ENCODE peak calls at places on chromosomes 16 and 17, in seven cellular contexts. One of them, this sample, is unnamed. For H3K4me1, the result is how much of the 10 kb centered on the place peaks cover.

GRCh38 chr16:69064789-69065313 is 40.6 kb upstream of the HAS3 start:
- DNase-seq in H1: no peak
- DNase-seq in HCT116: no peak
- DNase-seq in endothelial cell of umbilical vein: no peak
- DNase-seq in GM23338: peak
- DNase-seq in vagina: no peak
- DNase-seq in breast epithelium: no peak
- DNase-seq in this sample: no peak

GRCh38 chr16:50570808-50571598 is 22.8 kb downstream of the NKD1 start:
- DNase-seq in H1: no peak
- DNase-seq in HCT116: no peak
- DNase-seq in endothelial cell of umbilical vein: no peak
- DNase-seq in GM23338: no peak
- DNase-seq in vagina: no peak
- DNase-seq in breast epithelium: no peak
- DNase-seq in this sample: no peak

GRCh38 chr16:56919099-56919800 is 12.7 kb upstream of the HERPUD1 start:
- DNase-seq in H1: no peak
- DNase-seq in HCT116: no peak
- DNase-seq in endothelial cell of umbilical vein: no peak
- DNase-seq in GM23338: no peak
- DNase-seq in vagina: no peak
- DNase-seq in breast epithelium: peak
- DNase-seq in this sample: no peak

GRCh38 chr16:22206847-22207714 is 1.0 kb downstream of the EEF2K start:
- DNase-seq in H1: no peak
- DNase-seq in HCT116: no peak
- DNase-seq in endothelial cell of umbilical vein: peak
- DNase-seq in GM23338: peak
- DNase-seq in vagina: no peak
- DNase-seq in breast epithelium: peak
- DNase-seq in this sample: peak

GRCh38 chr16:85661131-85662035 is 27.4 kb downstream of the GINS2 start:
- DNase-seq in H1: no peak
- DNase-seq in HCT116: no peak
- DNase-seq in endothelial cell of umbilical vein: no peak
- DNase-seq in GM23338: no peak
- DNase-seq in vagina: no peak
- DNase-seq in breast epithelium: peak
- DNase-seq in this sample: no peak

GRCh38 chr16:81600275-81600674 is 155.7 kb downstream of the CMIP start:
- DNase-seq in H1: no peak
- DNase-seq in HCT116: no peak
- DNase-seq in endothelial cell of umbilical vein: peak
- DNase-seq in GM23338: no peak
- DNase-seq in vagina: no peak
- DNase-seq in breast epithelium: no peak
- DNase-seq in this sample: no peak

GRCh38 chr17:20043034-20043433 is 33.9 kb downstream of the SPECC1 start:
- DNase-seq in H1: no peak
- DNase-seq in HCT116: no peak
- DNase-seq in endothelial cell of umbilical vein: no peak
- DNase-seq in GM23338: no peak
- DNase-seq in vagina: no peak
- DNase-seq in breast epithelium: no peak
- DNase-seq in this sample: no peak

GRCh38 chr16:79740153-79740720 is 139.7 kb upstream of the MAF start:
- DNase-seq in H1: no peak
- DNase-seq in HCT116: no peak
- DNase-seq in endothelial cell of umbilical vein: no peak
- DNase-seq in GM23338: no peak
- DNase-seq in vagina: no peak
- DNase-seq in breast epithelium: no peak
- DNase-seq in this sample: no peak

GRCh38 chr16:13438064-13438463 is 481.9 kb upstream of the ERCC4 start:
- DNase-seq in H1: no peak
- DNase-seq in HCT116: no peak
- DNase-seq in endothelial cell of umbilical vein: no peak
- DNase-seq in GM23338: no peak
- DNase-seq in vagina: no peak
- DNase-seq in breast epithelium: no peak
- DNase-seq in this sample: no peak

GRCh38 chr17:65987988-65988387 is 203.9 kb downstream of the CEP112 start:
- DNase-seq in H1: no peak
- DNase-seq in HCT116: peak
- DNase-seq in endothelial cell of umbilical vein: peak
- DNase-seq in GM23338: peak
- DNase-seq in vagina: no peak
- DNase-seq in breast epithelium: no peak
- DNase-seq in this sample: no peak

GRCh38 chr17:69159418-69159817 is 17.7 kb upstream of the ABCA6 start:
- DNase-seq in H1: no peak
- DNase-seq in HCT116: no peak
- DNase-seq in endothelial cell of umbilical vein: no peak
- DNase-seq in GM23338: no peak
- DNase-seq in vagina: no peak
- DNase-seq in breast epithelium: no peak
- DNase-seq in this sample: no peak

GRCh38 chr17:12659500-12659899 is 6.2 kb upstream of the MYOCD start:
- DNase-seq in H1: no peak
- DNase-seq in HCT116: no peak
- DNase-seq in endothelial cell of umbilical vein: no peak
- DNase-seq in GM23338: no peak
- DNase-seq in vagina: no peak
- DNase-seq in breast epithelium: no peak
- DNase-seq in this sample: no peak

GRCh38 chr17:71933306-71933705 is 187.5 kb upstream of the SOX9 start:
- DNase-seq in H1: no peak
- DNase-seq in HCT116: no peak
- DNase-seq in endothelial cell of umbilical vein: no peak
- DNase-seq in GM23338: no peak
- DNase-seq in vagina: no peak
- DNase-seq in breast epithelium: no peak
- DNase-seq in this sample: no peak

GRCh38 chr17:3693829-3694231 is 2.1 kb downstream of the P2RX5 start:
- DNase-seq in H1: no peak
- DNase-seq in HCT116: no peak
- DNase-seq in endothelial cell of umbilical vein: no peak
- DNase-seq in GM23338: no peak
- DNase-seq in vagina: no peak
- DNase-seq in breast epithelium: no peak
- DNase-seq in this sample: no peak

GRCh38 chr17:71959129-71959528 is 161.7 kb upstream of the SOX9 start:
- DNase-seq in H1: no peak
- DNase-seq in HCT116: peak
- DNase-seq in endothelial cell of umbilical vein: no peak
- DNase-seq in GM23338: peak
- DNase-seq in vagina: no peak
- DNase-seq in breast epithelium: no peak
- DNase-seq in this sample: no peak

GRCh38 chr16:10871157-10871991 is 5.6 kb upstream of the CIITA start:
- DNase-seq in H1: no peak
- DNase-seq in HCT116: peak
- DNase-seq in endothelial cell of umbilical vein: no peak
- DNase-seq in GM23338: no peak
- DNase-seq in vagina: no peak
- DNase-seq in breast epithelium: peak
- DNase-seq in this sample: no peak

GRCh38 chr17:81200695-81201580 is 21.8 kb downstream of the CEP131 start:
- DNase-seq in H1: no peak
- DNase-seq in HCT116: peak
- DNase-seq in endothelial cell of umbilical vein: peak
- DNase-seq in GM23338: peak
- DNase-seq in vagina: no peak
- DNase-seq in breast epithelium: no peak
- DNase-seq in this sample: no peak

GRCh38 chr17:68993112-68993511 is 37.9 kb upstream of the ABCA8 start:
- DNase-seq in H1: no peak
- DNase-seq in HCT116: no peak
- DNase-seq in endothelial cell of umbilical vein: no peak
- DNase-seq in GM23338: no peak
- DNase-seq in vagina: no peak
- DNase-seq in breast epithelium: no peak
- DNase-seq in this sample: no peak

GRCh38 chr16:73022534-73022933 is 25.4 kb downstream of the ZFHX3 start:
- DNase-seq in H1: no peak
- DNase-seq in HCT116: no peak
- DNase-seq in endothelial cell of umbilical vein: no peak
- DNase-seq in GM23338: no peak
- DNase-seq in vagina: no peak
- DNase-seq in breast epithelium: no peak
- DNase-seq in this sample: no peak

GRCh38 chr16:85004587-85005205 is 6.6 kb downstream of the ZDHHC7 start:
- DNase-seq in H1: no peak
- DNase-seq in HCT116: no peak
- DNase-seq in endothelial cell of umbilical vein: peak
- DNase-seq in GM23338: no peak
- DNase-seq in vagina: no peak
- DNase-seq in breast epithelium: no peak
- DNase-seq in this sample: no peak

GRCh38 chr17:51354908-51355307 is 94.6 kb downstream of the UTP18 start:
- DNase-seq in H1: no peak
- DNase-seq in HCT116: no peak
- DNase-seq in endothelial cell of umbilical vein: no peak
- DNase-seq in GM23338: no peak
- DNase-seq in vagina: no peak
- DNase-seq in breast epithelium: no peak
- DNase-seq in this sample: no peak

GRCh38 chr16:89922884-89923639 is at the start of gene TUBB3:
- DNase-seq in H1: no peak
- DNase-seq in HCT116: peak
- DNase-seq in endothelial cell of umbilical vein: peak
- DNase-seq in GM23338: peak
- DNase-seq in vagina: no peak
- DNase-seq in breast epithelium: no peak
- DNase-seq in this sample: no peak

GRCh38 chr17:4998027-4998665 is 396 bp downstream of the KIF1C start:
- DNase-seq in H1: no peak
- DNase-seq in HCT116: no peak
- DNase-seq in endothelial cell of umbilical vein: peak
- DNase-seq in GM23338: peak
- DNase-seq in vagina: no peak
- DNase-seq in breast epithelium: no peak
- DNase-seq in this sample: no peak

GRCh38 chr16:85621698-85622433 is 8.7 kb downstream of the GSE1 start:
- DNase-seq in H1: no peak
- DNase-seq in HCT116: no peak
- DNase-seq in endothelial cell of umbilical vein: no peak
- DNase-seq in GM23338: no peak
- DNase-seq in vagina: no peak
- DNase-seq in breast epithelium: no peak
- DNase-seq in this sample: no peak

GRCh38 chr17:14793237-14793636 is 471.9 kb downstream of the PMP22 start:
- DNase-seq in H1: no peak
- DNase-seq in HCT116: no peak
- DNase-seq in endothelial cell of umbilical vein: no peak
- DNase-seq in GM23338: no peak
- DNase-seq in vagina: no peak
- DNase-seq in breast epithelium: no peak
- DNase-seq in this sample: no peak

GRCh38 chr16:23334421-23334853 is 32.3 kb downstream of the SCNN1B start:
- DNase-seq in H1: no peak
- DNase-seq in HCT116: no peak
- DNase-seq in endothelial cell of umbilical vein: no peak
- DNase-seq in GM23338: no peak
- DNase-seq in vagina: no peak
- DNase-seq in breast epithelium: no peak
- DNase-seq in this sample: no peak

GRCh38 chr17:57001541-57001940 is 23.6 kb downstream of the SCPEP1 start:
- DNase-seq in H1: no peak
- DNase-seq in HCT116: no peak
- DNase-seq in endothelial cell of umbilical vein: no peak
- DNase-seq in GM23338: peak
- DNase-seq in vagina: no peak
- DNase-seq in breast epithelium: no peak
- DNase-seq in this sample: no peak

GRCh38 chr16:53775106-53775820 is 71.3 kb downstream of the FTO start:
- DNase-seq in H1: no peak
- DNase-seq in HCT116: no peak
- DNase-seq in endothelial cell of umbilical vein: no peak
- DNase-seq in GM23338: no peak
- DNase-seq in vagina: no peak
- DNase-seq in breast epithelium: no peak
- DNase-seq in this sample: no peak
- H3K4me1 ChIP-seq in H1: under half
- H3K4me1 ChIP-seq in HCT116: under half
- H3K4me1 ChIP-seq in endothelial cell of umbilical vein: under half
- H3K4me1 ChIP-seq in GM23338: under half
- H3K4me1 ChIP-seq in vagina: half or more
- H3K4me1 ChIP-seq in breast epithelium: under half
- H3K4me1 ChIP-seq in this sample: half or more

DNA sequence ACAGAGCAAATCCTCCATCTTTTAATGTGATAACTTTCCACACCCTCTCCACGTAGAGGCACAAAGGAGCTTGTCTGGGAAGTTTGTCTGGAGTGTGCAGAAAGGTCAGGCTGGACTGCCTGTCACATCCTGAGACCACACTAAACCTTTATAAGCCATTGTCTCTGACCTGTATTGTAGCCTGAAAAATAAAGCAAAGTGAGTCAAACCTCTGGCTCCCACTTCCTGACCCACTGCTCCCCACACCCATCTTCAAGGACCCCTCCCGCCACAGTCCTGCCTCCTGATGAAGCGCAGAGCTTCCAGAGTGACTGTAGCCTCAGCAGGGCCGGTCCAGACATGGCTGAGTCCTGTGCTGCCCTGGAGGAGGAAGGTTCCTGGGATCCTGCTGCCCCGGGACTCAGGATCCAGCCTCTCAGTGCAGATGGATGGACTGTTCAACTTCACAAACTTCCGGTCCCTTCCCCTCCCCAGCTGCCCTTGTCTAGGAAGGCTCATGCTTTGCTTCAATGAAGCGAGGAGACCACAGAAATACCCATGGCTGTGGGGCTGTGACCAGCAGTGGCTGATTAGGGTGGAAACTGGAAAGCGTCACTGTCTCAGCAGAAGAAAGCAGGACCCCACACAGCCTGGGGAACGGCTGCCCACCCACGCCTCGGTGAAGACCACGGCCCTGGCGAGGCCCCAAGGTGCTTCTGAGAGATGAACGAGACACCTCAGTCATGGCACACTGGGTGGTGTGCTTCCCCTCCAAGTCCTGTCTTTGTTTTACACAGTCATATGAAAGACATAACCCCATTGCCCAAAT is 30.9 kb upstream of the CLEC18B start:
- DNase-seq in H1: no peak
- DNase-seq in HCT116: no peak
- DNase-seq in endothelial cell of umbilical vein: peak
- DNase-seq in GM23338: no peak
- DNase-seq in vagina: no peak
- DNase-seq in breast epithelium: no peak
- DNase-seq in this sample: no peak
- TF ChIP-seq POLR2AphosphoS5 in H1: no peak
- TF ChIP-seq POLR2AphosphoS5 in HCT116: no peak
- TF ChIP-seq POLR2AphosphoS5 in endothelial cell of umbilical vein: no peak
- TF ChIP-seq POLR2AphosphoS5 in GM23338: no peak
- TF ChIP-seq POLR2AphosphoS5 in vagina: no peak
- TF ChIP-seq POLR2AphosphoS5 in breast epithelium: no peak
- TF ChIP-seq POLR2AphosphoS5 in this sample: no peak

GRCh38 chr17:64448665-64449512 is at the start of gene MILR1:
- DNase-seq in H1: no peak
- DNase-seq in HCT116: peak
- DNase-seq in endothelial cell of umbilical vein: peak
- DNase-seq in GM23338: no peak
- DNase-seq in vagina: peak
- DNase-seq in breast epithelium: no peak
- DNase-seq in this sample: no peak
- H3K4me1 ChIP-seq in H1: under half
- H3K4me1 ChIP-seq in HCT116: under half
- H3K4me1 ChIP-seq in endothelial cell of umbilical vein: under half
- H3K4me1 ChIP-seq in GM23338: under half
- H3K4me1 ChIP-seq in vagina: under half
- H3K4me1 ChIP-seq in breast epithelium: under half
- H3K4me1 ChIP-seq in this sample: under half

GRCh38 chr16:30956601-30957455 is 726 bp upstream of the SETD1A start:
- DNase-seq in H1: no peak
- DNase-seq in HCT116: peak
- DNase-seq in endothelial cell of umbilical vein: peak
- DNase-seq in GM23338: peak
- DNase-seq in vagina: no peak
- DNase-seq in breast epithelium: peak
- DNase-seq in this sample: no peak
- TF ChIP-seq POLR2AphosphoS5 in H1: peak
- TF ChIP-seq POLR2AphosphoS5 in HCT116: peak
- TF ChIP-seq POLR2AphosphoS5 in endothelial cell of umbilical vein: no peak
- TF ChIP-seq POLR2AphosphoS5 in GM23338: peak
- TF ChIP-seq POLR2AphosphoS5 in vagina: no peak
- TF ChIP-seq POLR2AphosphoS5 in breast epithelium: no peak
- TF ChIP-seq POLR2AphosphoS5 in this sample: no peak